ENCODE peak calls at places on chromosomes 16 and 17, in four cellular contexts. One of them, this sample, is unnamed.
A peak's percentile ranks its signal among the peaks of the same experiment; 100 is the strongest.

GRCh38 chr17:44221072-44221861 is 1.8 kb upstream of the UBTF start:
- DNase-seq in K562: peak; percentile 81
- DNase-seq in HepG2: peak; percentile 78
- DNase-seq in HCT116: no peak
- DNase-seq in this sample: no peak

GRCh38 chr17:66468241-66469087 is 166.1 kb downstream of the PRKCA start:
- DNase-seq in HepG2: peak; percentile 27
- DNase-seq in K562: peak; percentile 72
- DNase-seq in HCT116: no peak
- DNase-seq in this sample: no peak

GRCh38 chr16:27742333-27742732 is 192.4 kb downstream of the KATNIP start:
- DNase-seq in HCT116: no peak
- DNase-seq in HepG2: no peak
- DNase-seq in K562: no peak
- DNase-seq in this sample: no peak

GRCh38 chr16:64626771-64627170 is 495.1 kb downstream of the CDH11 start:
- DNase-seq in HCT116: no peak
- DNase-seq in HepG2: no peak
- DNase-seq in K562: no peak
- DNase-seq in this sample: no peak

GRCh38 chr17:65495255-65496060 is 66.0 kb downstream of the AXIN2 start:
- DNase-seq in HepG2: no peak
- DNase-seq in HCT116: peak; percentile 13
- DNase-seq in K562: no peak
- DNase-seq in this sample: no peak

GRCh38 chr16:2745961-2746360 is 6.5 kb upstream of the SRRM2 start:
- DNase-seq in HepG2: no peak
- DNase-seq in K562: no peak
- DNase-seq in HCT116: no peak
- DNase-seq in this sample: no peak

GRCh38 chr17:50267074-50267841 is 7.0 kb upstream of the TMEM92 start:
- DNase-seq in HepG2: no peak
- DNase-seq in K562: peak; percentile 9
- DNase-seq in HCT116: no peak
- DNase-seq in this sample: no peak

GRCh38 chr17:16391451-16391850 is 10.6 kb downstream of the UBB start:
- DNase-seq in HepG2: no peak
- DNase-seq in HCT116: no peak
- DNase-seq in K562: no peak
- DNase-seq in this sample: no peak

GRCh38 chr17:62164712-62165377 is 99.8 kb upstream of the MED13 start:
- DNase-seq in HCT116: no peak
- DNase-seq in HepG2: no peak
- DNase-seq in K562: no peak
- DNase-seq in this sample: no peak

GRCh38 chr16:76532188-76532973 is 255.2 kb downstream of the CNTNAP4 start:
- DNase-seq in HCT116: no peak
- DNase-seq in K562: no peak
- DNase-seq in HepG2: peak; percentile 64
- DNase-seq in this sample: no peak

GRCh38 chr16:12257926-12258561 is 281.5 kb downstream of the SNX29 start:
- DNase-seq in K562: peak; percentile 27
- DNase-seq in HepG2: peak; percentile 95
- DNase-seq in HCT116: no peak
- DNase-seq in this sample: no peak

GRCh38 chr17:46151762-46152161 is 41.5 kb downstream of the KANSL1 start:
- DNase-seq in HepG2: no peak
- DNase-seq in K562: no peak
- DNase-seq in HCT116: no peak
- DNase-seq in this sample: no peak

GRCh38 chr17:43536236-43537088 is 9.7 kb downstream of the ETV4 start:
- DNase-seq in HCT116: no peak
- DNase-seq in HepG2: no peak
- DNase-seq in K562: peak; percentile 51
- DNase-seq in this sample: no peak

GRCh38 chr16:12747261-12747660 is 56.4 kb downstream of the CPPED1 start:
- DNase-seq in K562: no peak
- DNase-seq in HepG2: no peak
- DNase-seq in HCT116: no peak
- DNase-seq in this sample: no peak

GRCh38 chr17:11991461-11991860 is 5.8 kb downstream of the ZNF18 start:
- DNase-seq in HepG2: no peak
- DNase-seq in HCT116: no peak
- DNase-seq in K562: no peak
- DNase-seq in this sample: no peak

GRCh38 chr17:83012873-83013778 is 66.3 kb upstream of the METRNL start:
- DNase-seq in HCT116: no peak
- DNase-seq in K562: no peak
- DNase-seq in HepG2: no peak
- DNase-seq in this sample: no peak

GRCh38 chr17:63476494-63476856 is 386 bp upstream of the ACE start:
- DNase-seq in HCT116: no peak
- DNase-seq in K562: peak; percentile 70
- DNase-seq in HepG2: no peak
- DNase-seq in this sample: no peak

GRCh38 chr16:12228607-12229499 is 252.3 kb downstream of the SNX29 start:
- DNase-seq in HCT116: peak; percentile 28
- DNase-seq in K562: peak; percentile 69
- DNase-seq in HepG2: peak; percentile 70
- DNase-seq in this sample: peak; percentile 25

GRCh38 chr17:57109393-57110151 is 24.5 kb downstream of the AKAP1 start:
- DNase-seq in K562: no peak
- DNase-seq in HCT116: no peak
- DNase-seq in HepG2: no peak
- DNase-seq in this sample: no peak

GRCh38 chr17:7858487-7858832 is 657 bp downstream of the CYB5D1 start:
- DNase-seq in K562: peak; percentile 43
- DNase-seq in HepG2: peak; percentile 52
- DNase-seq in HCT116: no peak
- DNase-seq in this sample: no peak

GRCh38 chr16:68244481-68244902 is 681 bp upstream of the PLA2G15 start:
- DNase-seq in HepG2: no peak
- DNase-seq in HCT116: no peak
- DNase-seq in K562: no peak
- DNase-seq in this sample: no peak

GRCh38 chr16:1279945-1280589 is 24.2 kb downstream of the TPSD1 start:
- DNase-seq in HCT116: no peak
- DNase-seq in HepG2: no peak
- DNase-seq in K562: no peak
- DNase-seq in this sample: no peak

GRCh38 chr17:82780981-82781893 is 29.4 kb downstream of the TBCD start:
- DNase-seq in HCT116: no peak
- DNase-seq in K562: no peak
- DNase-seq in HepG2: no peak
- DNase-seq in this sample: no peak

GRCh38 chr16:85173077-85173980 is 61.1 kb upstream of the CIBAR2 start:
- DNase-seq in HCT116: peak; percentile 34
- DNase-seq in K562: peak; percentile 80
- DNase-seq in HepG2: no peak
- DNase-seq in this sample: peak; percentile 25

GRCh38 chr16:56289412-56289811 is 98.1 kb downstream of the GNAO1 start:
- DNase-seq in K562: no peak
- DNase-seq in HCT116: no peak
- DNase-seq in HepG2: no peak
- DNase-seq in this sample: no peak

GRCh38 chr16:2808181-2808580 is 8.9 kb upstream of the PRSS21 start:
- DNase-seq in K562: no peak
- DNase-seq in HCT116: no peak
- DNase-seq in HepG2: no peak
- DNase-seq in this sample: no peak

GRCh38 chr17:70563301-70563820 is 394.0 kb downstream of the KCNJ2 start:
- DNase-seq in HepG2: no peak
- DNase-seq in HCT116: no peak
- DNase-seq in K562: no peak
- DNase-seq in this sample: no peak

GRCh38 chr17:68513932-68514331 is 1.7 kb downstream of the PRKAR1A start:
- DNase-seq in HepG2: no peak
- DNase-seq in K562: no peak
- DNase-seq in HCT116: no peak
- DNase-seq in this sample: no peak

DNA sequence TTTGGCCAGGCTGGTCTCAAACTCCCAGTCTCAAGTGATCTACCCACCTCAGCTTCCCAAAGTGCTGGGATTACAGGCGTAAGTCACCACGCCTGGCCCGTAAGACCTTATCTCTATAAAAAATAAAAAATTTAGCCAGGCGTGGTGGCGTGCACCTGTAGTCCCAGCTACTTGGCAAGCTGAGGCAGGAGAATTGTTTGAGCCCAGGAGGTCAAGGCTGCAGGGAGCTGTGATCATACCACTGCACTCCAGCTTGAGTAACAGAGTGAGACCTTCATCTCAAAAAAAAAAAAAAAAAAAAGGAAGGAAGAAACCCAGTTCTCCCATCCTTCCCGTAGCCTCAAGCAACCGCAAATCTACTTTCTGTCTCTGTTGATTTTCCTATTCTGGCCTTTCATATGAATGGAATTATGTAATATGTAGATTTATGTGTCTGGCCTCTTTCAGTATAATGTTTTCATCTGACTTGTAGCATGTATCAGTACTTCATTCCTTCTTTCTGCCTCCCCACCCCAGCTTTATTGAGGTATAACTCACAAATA is 11.1 kb downstream of the CASC3 start:
- DNase-seq in HCT116: no peak
- DNase-seq in K562: no peak
- DNase-seq in HepG2: no peak
- DNase-seq in this sample: no peak
- TF ChIP-seq TCF7L2 in HCT116: no peak
- TF ChIP-seq TCF7L2 in K562: no peak
- TF ChIP-seq TCF7L2 in HepG2: no peak
- TF ChIP-seq TCF7L2 in this sample: no peak

GRCh38 chr16:69438465-69438864 is 14.0 kb downstream of the CYB5B start:
- DNase-seq in K562: no peak
- DNase-seq in HCT116: no peak
- DNase-seq in HepG2: no peak
- DNase-seq in this sample: no peak

GRCh38 chr16:69444873-69445517 is 20.6 kb downstream of the CYB5B start:
- DNase-seq in HCT116: no peak
- DNase-seq in HepG2: no peak
- DNase-seq in K562: no peak
- DNase-seq in this sample: no peak

GRCh38 chr16:69448470-69449193 is 24.2 kb downstream of the CYB5B start:
- DNase-seq in K562: no peak
- DNase-seq in HCT116: no peak
- DNase-seq in HepG2: no peak
- DNase-seq in this sample: no peak

GRCh38 chr16:69440236-69440635 is 15.8 kb downstream of the CYB5B start:
- DNase-seq in HCT116: no peak
- DNase-seq in K562: no peak
- DNase-seq in HepG2: no peak
- DNase-seq in this sample: no peak

DNA sequence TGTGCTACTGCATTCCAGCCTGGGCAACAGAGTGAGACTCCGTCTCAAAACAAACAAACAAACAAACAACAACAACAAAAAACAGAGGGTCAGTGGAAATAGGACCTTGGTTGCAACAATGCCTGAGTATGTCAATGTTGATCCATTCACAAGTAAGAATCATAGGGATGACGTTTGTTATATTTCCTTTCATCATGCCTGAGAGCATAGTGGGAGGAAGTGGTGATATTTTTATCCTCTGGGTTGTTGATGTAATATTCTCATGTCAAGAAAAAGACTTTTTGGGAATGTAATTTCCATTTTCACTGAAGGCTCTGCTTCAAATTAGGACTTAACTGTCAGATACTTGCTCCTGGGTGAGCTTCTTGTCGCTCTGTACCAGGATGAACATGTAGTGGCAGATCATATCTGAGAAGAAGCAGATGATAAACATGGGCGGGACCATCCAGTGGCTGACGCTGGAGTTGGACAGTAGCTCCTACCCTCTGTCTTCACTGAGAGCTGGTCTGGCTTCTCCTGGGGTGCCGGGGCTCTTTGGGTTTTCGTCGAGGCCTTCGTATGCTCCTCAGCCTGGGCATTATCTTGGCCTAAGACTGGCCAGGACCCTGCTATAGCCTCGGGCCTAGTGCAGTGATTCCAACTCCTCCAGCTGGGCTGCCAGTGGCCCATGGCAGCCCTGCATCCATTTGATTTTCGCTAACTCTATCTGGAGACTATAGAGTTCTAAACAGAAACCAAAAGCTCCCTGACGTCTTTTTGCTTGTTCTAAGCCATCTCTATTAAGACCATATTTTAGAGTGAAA is 19.6 kb downstream of the CYB5B start:
- DNase-seq in HCT116: no peak
- DNase-seq in K562: peak; percentile 39
- DNase-seq in HepG2: no peak
- DNase-seq in this sample: peak; percentile 15
- TF ChIP-seq POLR2AphosphoS5 in HCT116: no peak
- TF ChIP-seq POLR2AphosphoS5 in K562: no peak
- TF ChIP-seq POLR2AphosphoS5 in HepG2: no peak
- TF ChIP-seq POLR2AphosphoS5 in this sample: no peak

DNA sequence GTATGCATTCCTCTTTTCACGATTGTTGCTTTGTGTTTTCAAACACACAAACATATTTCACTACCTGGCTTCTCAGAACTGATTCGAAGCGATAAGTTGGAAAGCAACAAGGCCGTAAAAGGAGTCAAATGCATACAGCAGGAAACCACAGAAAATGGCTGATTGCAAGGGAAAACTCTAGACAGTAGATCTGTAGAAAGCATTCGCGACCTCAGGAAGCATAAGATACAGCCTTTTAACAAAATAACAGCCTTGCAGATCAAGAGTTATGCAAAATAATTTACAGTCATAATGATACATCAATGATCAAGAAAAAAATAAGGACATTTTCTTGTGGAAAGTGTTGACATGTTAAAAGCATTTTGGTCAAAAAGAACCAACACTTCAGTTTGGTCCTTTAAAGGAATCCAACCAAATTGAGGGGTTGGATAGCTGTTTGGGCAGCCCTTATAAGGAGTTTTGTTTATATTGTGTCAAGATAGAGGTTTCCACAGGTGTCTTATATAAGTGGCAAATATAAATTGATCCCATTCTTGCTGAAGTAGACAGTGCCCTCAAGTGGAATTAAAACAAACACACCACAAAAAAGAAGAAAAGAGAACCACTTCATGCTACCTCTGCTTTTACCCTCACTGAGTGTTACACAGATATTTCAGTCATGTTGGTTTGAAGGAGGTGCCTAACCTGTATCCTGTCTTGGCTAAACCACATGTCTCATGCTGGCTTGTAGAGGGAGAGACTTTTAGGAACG is 5.5 kb downstream of the CYLD start:
- DNase-seq in HCT116: peak; percentile 15
- DNase-seq in K562: no peak
- DNase-seq in HepG2: peak; percentile 46
- DNase-seq in this sample: no peak
- TF ChIP-seq TCF7L2 in HCT116: no peak
- TF ChIP-seq TCF7L2 in K562: no peak
- TF ChIP-seq TCF7L2 in HepG2: no peak
- TF ChIP-seq TCF7L2 in this sample: no peak

DNA sequence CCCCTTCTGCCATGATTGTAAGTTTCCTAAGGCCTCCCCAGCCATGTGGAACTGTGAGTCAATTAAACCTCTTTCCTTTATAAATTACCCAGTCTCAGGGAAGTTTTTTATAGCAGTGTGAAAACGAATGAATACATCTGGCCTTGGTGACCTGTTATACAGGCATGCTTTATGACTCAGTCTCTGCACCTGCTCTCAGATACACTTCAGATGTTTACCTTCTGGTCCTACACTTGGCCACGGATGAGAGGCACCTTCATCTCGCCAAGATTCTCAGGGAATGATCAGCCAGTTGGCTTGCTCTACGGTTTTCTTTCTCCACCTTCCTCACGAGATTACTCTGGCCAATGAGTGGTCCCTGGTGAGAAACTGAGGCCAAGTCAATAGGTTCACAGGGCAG is 304.7 kb downstream of the CA10 start:
- DNase-seq in K562: no peak
- DNase-seq in HCT116: no peak
- DNase-seq in HepG2: no peak
- DNase-seq in this sample: no peak
- TF ChIP-seq POLR2AphosphoS5 in K562: no peak
- TF ChIP-seq POLR2AphosphoS5 in HCT116: no peak
- TF ChIP-seq POLR2AphosphoS5 in HepG2: no peak
- TF ChIP-seq POLR2AphosphoS5 in this sample: no peak

This sample was measured in Panc1.